ENCODE peak calls at places on chromosome 17, in four cellular contexts. S is effector memory CD4-positive, alpha-beta T cell; C is DMS 273 treated with DMSO at 0.1 percent for 48 hours; Y is BJ. Z is an unnamed sample.
A peak's percentile ranks its signal among the peaks of the same experiment; 100 is the strongest.

GRCh38 chr17:80446645-80447405 is 29.6 kb downstream of the NPTX1 start:
- DNase-seq in C (no peak), Y (no peak), S (no peak), Z (no peak)

GRCh38 chr17:73378974-73379470 is 67.2 kb upstream of the CDC42EP4 start:
- DNase-seq in Y (no peak), C (no peak), S (no peak), Z (no peak)

GRCh38 chr17:71441098-71441497 is 679.7 kb upstream of the SOX9 start:
- DNase-seq in S (no peak), Y (peak; percentile 80), C (no peak), Z (no peak)

GRCh38 chr17:41404024-41404651 is 6.7 kb upstream of the KRT31 start:
- DNase-seq in C (no peak), S (no peak), Y (peak; percentile 94), Z (peak; percentile 18)

GRCh38 chr17:69236464-69236863 is 7.8 kb upstream of the ABCA10 start:
- DNase-seq in S (no peak), Y (no peak), C (no peak), Z (no peak)

GRCh38 chr17:57108656-57109392 is 23.8 kb downstream of the AKAP1 start:
- DNase-seq in Y (no peak), S (no peak), C (no peak), Z (no peak)

GRCh38 chr17:1645207-1646171 is at the start of gene SCARF1:
- DNase-seq in S (no peak), Y (no peak), C (no peak), Z (no peak)

GRCh38 chr17:32110596-32110995 is 31.7 kb upstream of the RHOT1 start:
- DNase-seq in Y (no peak), C (no peak), S (no peak), Z (no peak)

GRCh38 chr17:559699-560378 is 154.8 kb downstream of the VPS53 start:
- DNase-seq in C (no peak), S (no peak), Y (peak; percentile 85), Z (no peak)

GRCh38 chr17:10435096-10435495 is 13.3 kb upstream of the MYH8 start:
- DNase-seq in Y (no peak), S (no peak), C (no peak), Z (no peak)

GRCh38 chr17:6641374-6641818 is 536 bp downstream of the TXNDC17 start:
- DNase-seq in C (peak; percentile 11), S (no peak), Y (no peak), Z (no peak)

GRCh38 chr17:75456417-75457046 is at the start of gene TMEM94:
- DNase-seq in Y (peak; percentile 81), S (peak; percentile 83), C (peak; percentile 94), Z (peak; percentile 99)

GRCh38 chr17:12118617-12119016 is 97.9 kb downstream of the MAP2K4 start:
- DNase-seq in C (no peak), Y (no peak), S (no peak), Z (no peak)

GRCh38 chr17:45050680-45051059 is 762 bp downstream of the DCAKD start:
- DNase-seq in C (no peak), S (no peak), Y (no peak), Z (peak; percentile 45)

GRCh38 chr17:1511290-1511689 is 5.1 kb downstream of the INPP5K start:
- DNase-seq in Y (no peak), C (no peak), S (no peak), Z (no peak)

GRCh38 chr17:50908860-50909764 is 43.0 kb upstream of the TOB1 start:
- DNase-seq in C (no peak), Y (no peak), S (peak; percentile 34), Z (no peak)

Z was measured in K562.